ENCODE peak calls at places on chromosomes 3 and 15, in eight cellular contexts. Q is fibroblast of the aortic adventitia; Y is NT2/D1; W is activated T-cell treated with anti-CD3 and anti-CD28 coated beads for 48 hours; D is activated CD4-positive, alpha-beta memory T cell treated with anti-CD3 and anti-CD28 coated beads for 36 hours; L is NCI-H187; M is hypothalamus; E is activated CD4-positive, alpha-beta T cell treated with anti-CD3 and anti-CD28 coated beads, Interleukin-2, amount 50 U/mL, for 4 hours. I is an unnamed sample.

GRCh38 chr3:169117264-169117663 is 546.2 kb downstream of the MECOM start:
- DNase-seq in Q (no peak), Y (no peak), W (no peak), D (no peak), L (no peak), M (no peak), E (no peak), I (no peak)

GRCh38 chr15:25250906-25251622 is 187.8 kb downstream of the UBE3A start:
- DNase-seq in Q (no peak), Y (no peak), W (no peak), D (no peak), L (no peak), M (no peak), E (no peak), I (no peak)

GRCh38 chr3:50568947-50569749 is at the start of gene HEMK1:
- DNase-seq in Q (peak; percentile 94), Y (peak; percentile 91), W (peak; percentile 96), D (peak; percentile 98), L (peak; percentile 89), M (peak; percentile 98), E (peak; percentile 87), I (peak; percentile 97)

GRCh38 chr15:38275951-38276350 is 23.3 kb downstream of the SPRED1 start:
- DNase-seq in Q (peak; percentile 72), Y (no peak), W (no peak), D (no peak), L (no peak), M (no peak), E (no peak), I (no peak)

GRCh38 chr3:125043599-125044151 is 12.1 kb downstream of the HEG1 start:
- DNase-seq in Q (peak; percentile 40), Y (no peak), W (no peak), D (no peak), L (no peak), M (no peak), E (no peak), I (no peak)

GRCh38 chr3:62013931-62014330 is 359.4 kb downstream of the FEZF2 start:
- DNase-seq in Q (no peak), Y (no peak), W (no peak), D (no peak), L (no peak), M (no peak), E (no peak), I (no peak)

GRCh38 chr3:66236281-66236680 is 15.5 kb downstream of the SLC25A26 start:
- DNase-seq in Q (peak; percentile 18), Y (peak; percentile 43), W (no peak), D (no peak), L (no peak), M (no peak), E (no peak), I (no peak)

GRCh38 chr3:8488436-8488835 is 13.2 kb upstream of the LMCD1 start:
- DNase-seq in Q (no peak), Y (no peak), W (no peak), D (no peak), L (no peak), M (no peak), E (no peak), I (no peak)

GRCh38 chr3:123154346-123154985 is 47.3 kb upstream of the SEC22A start:
- DNase-seq in Q (no peak), Y (no peak), W (no peak), D (no peak), L (no peak), M (no peak), E (no peak), I (no peak)

GRCh38 chr3:50274371-50275104 is 4.3 kb upstream of the LSMEM2 start:
- DNase-seq in Q (peak; percentile 53), Y (peak; percentile 73), W (peak; percentile 76), D (peak; percentile 88), L (no peak), M (peak; percentile 44), E (peak; percentile 70), I (peak; percentile 54)

GRCh38 chr3:52481819-52482521 is 13.2 kb upstream of the STAB1 start:
- DNase-seq in Q (no peak), Y (peak; percentile 60), W (no peak), D (peak; percentile 26), L (no peak), M (no peak), E (no peak), I (peak; percentile 39)

GRCh38 chr15:31374489-31374888 is 47.9 kb downstream of the KLF13 start:
- DNase-seq in Q (no peak), Y (no peak), W (no peak), D (no peak), L (no peak), M (no peak), E (no peak), I (no peak)

GRCh38 chr3:177596248-177596821 is 399.1 kb upstream of the TBL1XR1 start:
- DNase-seq in Q (peak; percentile 25), Y (no peak), W (no peak), D (peak; percentile 13), L (no peak), M (no peak), E (no peak), I (no peak)

GRCh38 chr15:89999676-90000174 is 1.4 kb upstream of the ZNF710 start:
- DNase-seq in Q (peak; percentile 34), Y (no peak), W (no peak), D (no peak), L (no peak), M (peak; percentile 50), E (no peak), I (peak; percentile 49)

GRCh38 chr15:98403169-98403568 is 245.2 kb upstream of the IGF1R start:
- DNase-seq in Q (no peak), Y (no peak), W (no peak), D (no peak), L (no peak), M (no peak), E (no peak), I (no peak)

GRCh38 chr3:38232701-38233100 is 32.9 kb upstream of the SLC22A13 start:
- DNase-seq in Q (no peak), Y (no peak), W (no peak), D (no peak), L (no peak), M (no peak), E (no peak), I (no peak)

GRCh38 chr3:169686874-169687273 is 23.4 kb upstream of the MECOM start:
- DNase-seq in Q (no peak), Y (no peak), W (no peak), D (no peak), L (no peak), M (no peak), E (no peak), I (no peak)

GRCh38 chr3:141578197-141578596 is 91.4 kb downstream of the RASA2 start:
- DNase-seq in Q (peak; percentile 39), Y (no peak), W (no peak), D (no peak), L (no peak), M (no peak), E (no peak), I (no peak)

I was measured in neural crest cell.